ENCODE peak calls at places on chromosome 21, in ten cellular contexts. O is heart right ventricle; V is CD4-positive, CD25-positive, alpha-beta regulatory T cell; F is neuronal stem cell; S is Caco-2; M is NCI-H510A; Z is adipocyte; W is ELF-1; N is endodermal cell; E is T follicular helper cell. J is an unnamed sample.

GRCh38 chr21:44403106-44404020 is 49.9 kb downstream of the TRPM2 start:
- DNase-seq in O (no peak), V (no peak), F (no peak), S (no peak), M (no peak), Z (no peak), W (no peak), N (no peak), E (no peak), J (no peak)

GRCh38 chr21:44732956-44733355 is 21.6 kb upstream of the TSPEAR start:
- DNase-seq in O (no peak), V (no peak), F (no peak), S (no peak), M (no peak), Z (no peak), W (no peak), N (no peak), E (no peak), J (no peak)

GRCh38 chr21:44709426-44710293 is 1.7 kb downstream of the TSPEAR start:
- DNase-seq in O (no peak), V (no peak), F (no peak), S (no peak), M (peak), Z (peak), W (no peak), N (peak), E (no peak), J (no peak)

GRCh38 chr21:43717967-43718871 is 710 bp upstream of the PDXK start:
- DNase-seq in O (no peak), V (no peak), F (no peak), S (no peak), M (no peak), Z (no peak), W (no peak), N (no peak), E (no peak), J (no peak)

GRCh38 chr21:44998086-44998620 is 58.3 kb downstream of the SLX9 start:
- DNase-seq in O (peak), V (no peak), F (no peak), S (no peak), M (no peak), Z (no peak), W (no peak), N (no peak), E (no peak), J (no peak)

GRCh38 chr21:35400233-35400939 is 351.3 kb upstream of the RUNX1 start:
- DNase-seq in O (no peak), V (peak), F (peak), S (peak), M (peak), Z (peak), W (peak), N (peak), E (peak), J (peak)

GRCh38 chr21:34077888-34078287 is 4.5 kb downstream of the MRPS6 start:
- DNase-seq in O (no peak), V (no peak), F (no peak), S (no peak), M (no peak), Z (no peak), W (no peak), N (no peak), E (no peak), J (no peak)

GRCh38 chr21:46327711-46328110 is 3.8 kb downstream of the PCNT start:
- DNase-seq in O (no peak), V (no peak), F (no peak), S (no peak), M (no peak), Z (no peak), W (no peak), N (no peak), E (no peak), J (no peak)

GRCh38 chr21:16250282-16250681 is 520.5 kb downstream of the USP25 start:
- DNase-seq in O (no peak), V (no peak), F (no peak), S (no peak), M (no peak), Z (no peak), W (no peak), N (no peak), E (no peak), J (no peak)

GRCh38 chr21:43597052-43597451 is 62.2 kb downstream of the HSF2BP start:
- DNase-seq in O (no peak), V (no peak), F (no peak), S (no peak), M (no peak), Z (peak), W (peak), N (no peak), E (no peak), J (no peak)

GRCh38 chr21:33265664-33266049 is 510 bp upstream of the IL10RB start:
- DNase-seq in O (no peak), V (peak), F (peak), S (peak), M (peak), Z (no peak), W (peak), N (peak), E (no peak), J (no peak)

GRCh38 chr21:46661211-46661625 is 25.7 kb downstream of the PRMT2 start:
- DNase-seq in O (peak), V (peak), F (peak), S (no peak), M (no peak), Z (peak), W (peak), N (peak), E (peak), J (peak)

GRCh38 chr21:31098576-31099005 is 60.3 kb upstream of the KRTAP19-8 start:
- DNase-seq in O (peak), V (peak), F (peak), S (peak), M (peak), Z (peak), W (peak), N (peak), E (peak), J (no peak)

GRCh38 chr21:46097826-46098286 is at the start of gene COL6A2:
- DNase-seq in O (peak), V (peak), F (peak), S (peak), M (no peak), Z (peak), W (peak), N (peak), E (peak), J (peak)

GRCh38 chr21:44763451-44764318 is 37.9 kb downstream of the UBE2G2 start:
- DNase-seq in O (no peak), V (no peak), F (no peak), S (no peak), M (no peak), Z (no peak), W (no peak), N (no peak), E (no peak), J (no peak)

GRCh38 chr21:36707763-36708511 is 9.0 kb downstream of the SIM2 start:
- DNase-seq in O (no peak), V (no peak), F (peak), S (no peak), M (no peak), Z (no peak), W (peak), N (peak), E (no peak), J (no peak)

J was measured in HuH-7.5.